ENCODE peak calls at places on chromosomes 5 and 9, in eight cellular contexts. One of them, this sample, is unnamed.

GRCh38 chr5:181235689-181236366 is 7.9 kb downstream of the RACK1 start:
- DNase-seq in ovary: no peak
- DNase-seq in suprapubic skin: no peak
- DNase-seq in body of pancreas: no peak
- DNase-seq in lung: no peak
- DNase-seq in CD8-positive, alpha-beta T cell: no peak
- DNase-seq in heart right ventricle: no peak
- DNase-seq in psoas muscle: no peak
- DNase-seq in this sample: no peak

GRCh38 chr9:89474939-89475338 is 23.0 kb downstream of the SEMA4D start:
- DNase-seq in psoas muscle: no peak
- DNase-seq in CD8-positive, alpha-beta T cell: no peak
- DNase-seq in lung: no peak
- DNase-seq in ovary: no peak
- DNase-seq in suprapubic skin: no peak
- DNase-seq in body of pancreas: no peak
- DNase-seq in heart right ventricle: no peak
- DNase-seq in this sample: no peak

GRCh38 chr9:128249914-128250838 is 25.6 kb downstream of the GOLGA2 start:
- DNase-seq in lung: peak
- DNase-seq in suprapubic skin: peak
- DNase-seq in CD8-positive, alpha-beta T cell: peak
- DNase-seq in psoas muscle: peak
- DNase-seq in ovary: peak
- DNase-seq in heart right ventricle: peak
- DNase-seq in body of pancreas: peak
- DNase-seq in this sample: no peak

GRCh38 chr5:30874234-30875034 is 319.1 kb upstream of the CDH6 start:
- DNase-seq in CD8-positive, alpha-beta T cell: no peak
- DNase-seq in suprapubic skin: no peak
- DNase-seq in lung: no peak
- DNase-seq in body of pancreas: no peak
- DNase-seq in heart right ventricle: peak
- DNase-seq in ovary: no peak
- DNase-seq in psoas muscle: no peak
- DNase-seq in this sample: no peak

GRCh38 chr9:129685220-129685932 is 19.9 kb downstream of the PRRX2 start:
- DNase-seq in heart right ventricle: no peak
- DNase-seq in body of pancreas: no peak
- DNase-seq in CD8-positive, alpha-beta T cell: no peak
- DNase-seq in suprapubic skin: no peak
- DNase-seq in lung: no peak
- DNase-seq in psoas muscle: no peak
- DNase-seq in ovary: no peak
- DNase-seq in this sample: no peak

GRCh38 chr9:37056521-37056920 is 22.5 kb upstream of the PAX5 start:
- DNase-seq in ovary: no peak
- DNase-seq in CD8-positive, alpha-beta T cell: no peak
- DNase-seq in suprapubic skin: no peak
- DNase-seq in heart right ventricle: no peak
- DNase-seq in lung: no peak
- DNase-seq in body of pancreas: no peak
- DNase-seq in psoas muscle: no peak
- DNase-seq in this sample: no peak

GRCh38 chr9:128568470-128569083 is 16.2 kb downstream of the SPTAN1 start:
- DNase-seq in body of pancreas: no peak
- DNase-seq in heart right ventricle: no peak
- DNase-seq in psoas muscle: no peak
- DNase-seq in suprapubic skin: no peak
- DNase-seq in ovary: no peak
- DNase-seq in CD8-positive, alpha-beta T cell: no peak
- DNase-seq in lung: no peak
- DNase-seq in this sample: no peak

GRCh38 chr9:131585375-131585774 is 40.1 kb downstream of the PRRT1B start:
- DNase-seq in CD8-positive, alpha-beta T cell: peak
- DNase-seq in ovary: no peak
- DNase-seq in psoas muscle: peak
- DNase-seq in suprapubic skin: no peak
- DNase-seq in heart right ventricle: no peak
- DNase-seq in body of pancreas: no peak
- DNase-seq in lung: no peak
- DNase-seq in this sample: no peak

GRCh38 chr9:23492126-23493002 is 333.7 kb downstream of the ELAVL2 start:
- DNase-seq in lung: no peak
- DNase-seq in CD8-positive, alpha-beta T cell: no peak
- DNase-seq in psoas muscle: no peak
- DNase-seq in ovary: no peak
- DNase-seq in body of pancreas: no peak
- DNase-seq in suprapubic skin: no peak
- DNase-seq in heart right ventricle: no peak
- DNase-seq in this sample: no peak

GRCh38 chr9:117723986-117724654 is 19.9 kb downstream of the TLR4 start:
- DNase-seq in psoas muscle: no peak
- DNase-seq in body of pancreas: no peak
- DNase-seq in lung: no peak
- DNase-seq in CD8-positive, alpha-beta T cell: no peak
- DNase-seq in suprapubic skin: no peak
- DNase-seq in ovary: no peak
- DNase-seq in heart right ventricle: no peak
- DNase-seq in this sample: no peak

GRCh38 chr9:89872913-89873707 is 268.3 kb downstream of the GADD45G start:
- DNase-seq in body of pancreas: no peak
- DNase-seq in heart right ventricle: peak
- DNase-seq in psoas muscle: peak
- DNase-seq in lung: no peak
- DNase-seq in CD8-positive, alpha-beta T cell: no peak
- DNase-seq in ovary: no peak
- DNase-seq in suprapubic skin: peak
- DNase-seq in this sample: peak

GRCh38 chr9:134585021-134585561 is 56.5 kb upstream of the COL5A1 start:
- DNase-seq in suprapubic skin: no peak
- DNase-seq in heart right ventricle: no peak
- DNase-seq in body of pancreas: no peak
- DNase-seq in psoas muscle: no peak
- DNase-seq in lung: peak
- DNase-seq in CD8-positive, alpha-beta T cell: no peak
- DNase-seq in ovary: no peak
- DNase-seq in this sample: peak

GRCh38 chr9:2337602-2338001 is 284.0 kb upstream of the VLDLR start:
- DNase-seq in ovary: no peak
- DNase-seq in heart right ventricle: peak
- DNase-seq in lung: no peak
- DNase-seq in body of pancreas: no peak
- DNase-seq in suprapubic skin: no peak
- DNase-seq in psoas muscle: no peak
- DNase-seq in CD8-positive, alpha-beta T cell: no peak
- DNase-seq in this sample: no peak

GRCh38 chr9:2335260-2335659 is 286.3 kb upstream of the VLDLR start:
- DNase-seq in lung: no peak
- DNase-seq in psoas muscle: no peak
- DNase-seq in heart right ventricle: no peak
- DNase-seq in suprapubic skin: no peak
- DNase-seq in ovary: no peak
- DNase-seq in body of pancreas: no peak
- DNase-seq in CD8-positive, alpha-beta T cell: no peak
- DNase-seq in this sample: no peak

GRCh38 chr9:2337131-2337530 is 284.5 kb upstream of the VLDLR start:
- DNase-seq in psoas muscle: no peak
- DNase-seq in body of pancreas: no peak
- DNase-seq in lung: no peak
- DNase-seq in CD8-positive, alpha-beta T cell: no peak
- DNase-seq in ovary: no peak
- DNase-seq in suprapubic skin: no peak
- DNase-seq in heart right ventricle: no peak
- DNase-seq in this sample: no peak

GRCh38 chr9:2338770-2339169 is 282.8 kb upstream of the VLDLR start:
- DNase-seq in ovary: no peak
- DNase-seq in psoas muscle: no peak
- DNase-seq in heart right ventricle: no peak
- DNase-seq in body of pancreas: no peak
- DNase-seq in suprapubic skin: no peak
- DNase-seq in CD8-positive, alpha-beta T cell: no peak
- DNase-seq in lung: no peak
- DNase-seq in this sample: no peak

DNA sequence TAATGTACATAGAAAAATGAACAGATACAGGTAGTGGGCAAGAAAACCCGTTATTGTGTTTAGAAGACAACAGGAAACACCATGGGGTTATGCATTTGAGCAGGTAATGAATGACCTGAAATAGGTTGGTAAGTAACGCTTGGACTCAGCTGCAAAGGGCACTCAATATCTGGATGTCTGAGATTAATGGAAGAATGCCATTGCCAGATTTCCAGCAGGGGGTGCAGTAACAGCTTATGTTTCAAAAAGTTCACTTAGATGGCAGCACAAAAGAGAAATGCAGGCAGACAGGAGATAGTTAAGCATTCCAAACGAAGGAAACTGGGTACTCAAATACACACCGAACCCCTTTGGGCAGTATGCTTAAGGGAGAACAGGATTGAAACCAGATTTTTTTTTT is 285.5 kb upstream of the VLDLR start:
- DNase-seq in suprapubic skin: no peak
- DNase-seq in psoas muscle: no peak
- DNase-seq in ovary: no peak
- DNase-seq in body of pancreas: peak
- DNase-seq in heart right ventricle: no peak
- DNase-seq in CD8-positive, alpha-beta T cell: no peak
- DNase-seq in lung: no peak
- DNase-seq in this sample: no peak
- TF ChIP-seq CTCF in suprapubic skin: no peak
- TF ChIP-seq CTCF in psoas muscle: peak
- TF ChIP-seq CTCF in ovary: no peak
- TF ChIP-seq CTCF in body of pancreas: peak
- TF ChIP-seq CTCF in heart right ventricle: peak
- TF ChIP-seq CTCF in CD8-positive, alpha-beta T cell: no peak
- TF ChIP-seq CTCF in lung: no peak
- TF ChIP-seq CTCF in this sample: no peak

GRCh38 chr5:57302643-57303042 is 128.8 kb downstream of the GPBP1 start:
- DNase-seq in CD8-positive, alpha-beta T cell: no peak
- DNase-seq in psoas muscle: no peak
- DNase-seq in suprapubic skin: no peak
- DNase-seq in lung: no peak
- DNase-seq in body of pancreas: no peak
- DNase-seq in ovary: no peak
- DNase-seq in heart right ventricle: no peak
- DNase-seq in this sample: no peak

GRCh38 chr5:57298295-57298984 is 124.6 kb downstream of the GPBP1 start:
- DNase-seq in ovary: peak
- DNase-seq in CD8-positive, alpha-beta T cell: peak
- DNase-seq in body of pancreas: peak
- DNase-seq in lung: peak
- DNase-seq in psoas muscle: peak
- DNase-seq in heart right ventricle: peak
- DNase-seq in suprapubic skin: peak
- DNase-seq in this sample: peak

GRCh38 chr5:57302164-57302563 is 128.3 kb downstream of the GPBP1 start:
- DNase-seq in heart right ventricle: no peak
- DNase-seq in suprapubic skin: no peak
- DNase-seq in body of pancreas: no peak
- DNase-seq in psoas muscle: no peak
- DNase-seq in ovary: no peak
- DNase-seq in lung: no peak
- DNase-seq in CD8-positive, alpha-beta T cell: peak
- DNase-seq in this sample: no peak

GRCh38 chr5:57299945-57300344 is 126.1 kb downstream of the GPBP1 start:
- DNase-seq in heart right ventricle: no peak
- DNase-seq in lung: no peak
- DNase-seq in psoas muscle: no peak
- DNase-seq in CD8-positive, alpha-beta T cell: no peak
- DNase-seq in ovary: no peak
- DNase-seq in body of pancreas: no peak
- DNase-seq in suprapubic skin: no peak
- DNase-seq in this sample: no peak

GRCh38 chr5:57298985-57299491 is 125.2 kb downstream of the GPBP1 start:
- DNase-seq in heart right ventricle: peak
- DNase-seq in lung: peak
- DNase-seq in CD8-positive, alpha-beta T cell: no peak
- DNase-seq in suprapubic skin: no peak
- DNase-seq in ovary: peak
- DNase-seq in psoas muscle: no peak
- DNase-seq in body of pancreas: peak
- DNase-seq in this sample: no peak
- H3K4me3 ChIP-seq in heart right ventricle: no peak
- H3K4me3 ChIP-seq in lung: no peak
- H3K4me3 ChIP-seq in CD8-positive, alpha-beta T cell: peak
- H3K4me3 ChIP-seq in suprapubic skin: no peak
- H3K4me3 ChIP-seq in ovary: no peak
- H3K4me3 ChIP-seq in psoas muscle: no peak
- H3K4me3 ChIP-seq in body of pancreas: no peak
- H3K4me3 ChIP-seq in this sample: peak

DNA sequence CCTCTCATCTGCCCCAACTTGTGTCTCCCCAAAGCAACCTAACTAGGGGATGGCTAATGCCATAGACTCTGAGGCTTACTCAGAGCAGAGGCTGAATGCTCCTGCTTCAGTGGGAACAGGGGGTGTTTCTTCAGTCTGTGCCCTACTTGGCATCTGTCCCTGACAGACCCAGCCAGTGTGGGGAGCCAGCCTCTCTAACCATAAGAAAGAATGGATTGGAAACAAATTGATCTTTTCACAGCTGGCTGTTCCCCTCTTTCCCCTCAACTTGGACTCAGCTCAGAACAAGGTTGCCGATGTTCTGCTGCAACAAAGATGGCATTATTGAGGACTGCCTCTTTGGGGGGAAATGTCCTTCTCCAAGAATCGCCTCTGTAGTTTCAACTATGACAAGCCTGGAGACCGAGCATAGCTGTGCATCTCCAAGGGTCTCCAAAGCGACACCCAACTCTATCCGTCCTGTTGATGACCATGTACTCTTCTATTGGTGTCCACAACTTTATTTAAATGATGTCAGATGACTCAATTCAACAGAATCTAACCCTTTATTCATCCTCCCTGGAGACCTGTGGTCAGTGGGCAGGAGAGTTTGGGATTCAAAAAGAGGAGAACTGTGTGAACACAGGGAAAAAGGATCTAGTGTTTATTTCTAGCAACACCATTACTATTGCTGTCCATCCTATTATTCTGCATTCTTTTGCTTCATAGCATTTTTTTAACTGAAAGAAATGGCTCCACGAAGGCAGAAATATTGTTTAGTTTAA is 24.7 kb upstream of the TNC start:
- DNase-seq in CD8-positive, alpha-beta T cell: no peak
- DNase-seq in body of pancreas: no peak
- DNase-seq in heart right ventricle: no peak
- DNase-seq in lung: no peak
- DNase-seq in psoas muscle: no peak
- DNase-seq in ovary: no peak
- DNase-seq in suprapubic skin: no peak
- DNase-seq in this sample: no peak
- TF ChIP-seq CTCF in CD8-positive, alpha-beta T cell: no peak
- TF ChIP-seq CTCF in body of pancreas: no peak
- TF ChIP-seq CTCF in heart right ventricle: no peak
- TF ChIP-seq CTCF in lung: no peak
- TF ChIP-seq CTCF in psoas muscle: no peak
- TF ChIP-seq CTCF in ovary: no peak
- TF ChIP-seq CTCF in suprapubic skin: no peak
- TF ChIP-seq CTCF in this sample: no peak

DNA sequence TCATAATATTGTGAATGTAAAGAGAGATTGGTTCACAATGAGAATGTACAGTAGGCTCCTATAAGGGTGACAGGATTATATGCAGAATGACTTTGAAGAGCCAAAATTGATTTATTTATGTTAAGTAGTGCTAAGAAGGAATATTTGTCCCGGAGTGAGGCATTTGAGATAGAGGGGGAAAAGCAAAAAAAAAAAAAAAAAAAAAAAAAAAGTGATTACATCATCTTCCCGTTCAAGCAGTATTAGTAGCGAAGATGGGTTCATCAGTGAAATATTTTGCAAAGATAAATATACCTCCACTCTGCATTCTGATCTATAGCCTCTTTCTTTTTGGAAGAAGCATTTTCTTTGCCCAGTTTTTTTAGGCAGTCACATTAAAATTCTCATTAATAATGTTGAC is 74.0 kb downstream of the PIK3R1 start:
- DNase-seq in body of pancreas: no peak
- DNase-seq in heart right ventricle: no peak
- DNase-seq in suprapubic skin: no peak
- DNase-seq in lung: no peak
- DNase-seq in CD8-positive, alpha-beta T cell: no peak
- DNase-seq in ovary: no peak
- DNase-seq in psoas muscle: no peak
- DNase-seq in this sample: no peak
- H3K4me3 ChIP-seq in body of pancreas: no peak
- H3K4me3 ChIP-seq in heart right ventricle: peak
- H3K4me3 ChIP-seq in suprapubic skin: peak
- H3K4me3 ChIP-seq in lung: no peak
- H3K4me3 ChIP-seq in CD8-positive, alpha-beta T cell: no peak
- H3K4me3 ChIP-seq in ovary: peak
- H3K4me3 ChIP-seq in psoas muscle: peak
- H3K4me3 ChIP-seq in this sample: peak

This sample was measured in coronary artery.